ENCODE peak calls at places on chromosomes 16 and 17, in seven cellular contexts. Q, M, A, D, T, J and W are unnamed samples.

GRCh38 chr17:62782730-62783260 is 25.3 kb downstream of the MARCHF10 start:
- DNase-seq in J (no peak), D (no peak), A (no peak), M (no peak), T (no peak), Q (no peak), W (no peak)

GRCh38 chr17:5248821-5249479 is 14.3 kb upstream of the SCIMP start:
- DNase-seq in J (no peak), T (no peak), D (no peak), A (no peak), M (no peak), Q (no peak), W (no peak)

GRCh38 chr17:35969558-35970442 is 11.5 kb downstream of the CCL16 start:
- DNase-seq in Q (peak), M (peak), D (no peak), J (peak), A (peak), T (peak), W (peak)

GRCh38 chr17:46264456-46265198 is 30.3 kb upstream of the LRRC37A start:
- DNase-seq in D (peak), T (no peak), M (no peak), A (peak), Q (no peak), J (peak), W (no peak)

GRCh38 chr16:65394306-65394705 is 272.4 kb upstream of the CDH11 start:
- DNase-seq in A (no peak), D (no peak), Q (no peak), T (no peak), M (no peak), J (no peak), W (no peak)

GRCh38 chr16:66447491-66447890 is 20.4 kb downstream of the BEAN1 start:
- DNase-seq in D (no peak), Q (no peak), A (no peak), T (no peak), M (no peak), J (no peak), W (no peak)

GRCh38 chr16:81778861-81779539 is at the start of gene PLCG2:
- DNase-seq in Q (peak), T (no peak), M (peak), A (peak), D (peak), J (peak), W (peak)

GRCh38 chr17:62696726-62697490 is 69.4 kb downstream of the MRC2 start:
- DNase-seq in D (no peak), J (no peak), Q (no peak), T (no peak), M (no peak), A (no peak), W (no peak)

GRCh38 chr16:87170310-87170709 is 146.9 kb downstream of the C16orf95 start:
- DNase-seq in M (no peak), Q (no peak), J (no peak), A (no peak), T (no peak), D (no peak), W (no peak)

GRCh38 chr17:60224064-60224463 is 74.3 kb downstream of the CA4 start:
- DNase-seq in Q (no peak), M (no peak), T (no peak), A (no peak), D (no peak), J (no peak), W (no peak)

GRCh38 chr17:48262982-48263586 is 155.5 kb downstream of the SNX11 start:
- DNase-seq in T (no peak), J (peak), A (peak), Q (no peak), M (no peak), D (no peak), W (no peak)

GRCh38 chr16:82264781-82265180 is 94.8 kb upstream of the MPHOSPH6 start:
- DNase-seq in D (no peak), T (no peak), M (no peak), A (no peak), Q (no peak), J (no peak), W (no peak)

GRCh38 chr17:51819341-51819740 is 339.2 kb downstream of the CA10 start:
- DNase-seq in A (no peak), J (no peak), Q (no peak), M (no peak), T (no peak), D (no peak), W (no peak)

GRCh38 chr16:5502467-5502869 is 404.9 kb upstream of the EEF2KMT start:
- DNase-seq in M (no peak), A (peak), Q (no peak), D (no peak), J (no peak), T (no peak), W (no peak)

GRCh38 chr17:58284613-58285421 is 4.1 kb upstream of the MPO start:
- DNase-seq in M (no peak), T (peak), D (no peak), Q (no peak), A (no peak), J (no peak), W (no peak)

GRCh38 chr17:76446449-76447231 is 6.3 kb downstream of the UBE2O start:
- DNase-seq in J (peak), Q (no peak), M (no peak), D (no peak), A (peak), T (peak), W (no peak)

GRCh38 chr16:21302898-21303528 is 24.9 kb upstream of the CRYM start:
- DNase-seq in D (no peak), M (no peak), A (peak), Q (no peak), T (no peak), J (peak), W (no peak)

GRCh38 chr17:77473615-77474226 is 333.0 kb downstream of the SEC14L1 start:
- DNase-seq in M (no peak), Q (no peak), D (no peak), J (no peak), T (no peak), A (no peak), W (no peak)

GRCh38 chr17:65794572-65794971 is 233.1 kb upstream of the AXIN2 start:
- DNase-seq in M (no peak), D (no peak), J (peak), Q (no peak), A (peak), T (no peak), W (no peak)

GRCh38 chr16:27476240-27476639 is 73.5 kb downstream of the GTF3C1 start:
- DNase-seq in Q (no peak), M (no peak), J (no peak), A (no peak), T (no peak), D (no peak), W (no peak)

GRCh38 chr16:30923554-30924085 is at the start of gene FBXL19:
- DNase-seq in J (no peak), T (no peak), D (peak), Q (no peak), M (peak), A (no peak), W (no peak)

GRCh38 chr17:8126306-8127066 is 2.6 kb upstream of the HES7 start:
- DNase-seq in D (peak), Q (peak), J (peak), T (peak), M (peak), A (peak), W (peak)

GRCh38 chr17:7479389-7480192 is at the start of gene ZBTB4:
- DNase-seq in M (peak), T (no peak), D (peak), J (peak), Q (peak), A (peak), W (no peak)

GRCh38 chr17:78826426-78826825 is 14.2 kb downstream of the USP36 start:
- DNase-seq in T (no peak), A (no peak), M (no peak), J (peak), Q (no peak), D (no peak), W (no peak)

GRCh38 chr17:56297142-56297541 is 143.9 kb downstream of the ANKFN1 start:
- DNase-seq in Q (no peak), A (no peak), T (no peak), D (no peak), M (no peak), J (no peak), W (no peak)

GRCh38 chr17:32460054-32460453 is 15.7 kb downstream of the PSMD11 start:
- DNase-seq in M (no peak), A (no peak), J (no peak), D (no peak), Q (no peak), T (no peak), W (no peak)

GRCh38 chr17:145671-146541 is 8.5 kb downstream of the SCGB1C2 start:
- DNase-seq in J (no peak), T (peak), Q (peak), D (peak), M (peak), A (no peak), W (no peak)

GRCh38 chr17:73826181-73826871 is 182.1 kb upstream of the SDK2 start:
- DNase-seq in D (no peak), M (no peak), J (no peak), Q (no peak), A (no peak), T (no peak), W (no peak)
- TF ChIP-seq CTCF in D (no peak), M (no peak), J (no peak), Q (no peak), A (no peak), T (no peak), W (no peak)

GRCh38 chr16:56916571-56917403 is 15.2 kb upstream of the HERPUD1 start:
- DNase-seq in A (no peak), J (no peak), T (no peak), Q (peak), D (no peak), M (no peak), W (no peak)
- H3K4me3 ChIP-seq in A (no peak), J (no peak), T (no peak), Q (no peak), D (no peak), M (no peak), W (no peak)

GRCh38 chr17:43411369-43411677 is 12.5 kb downstream of the ARL4D start:
- DNase-seq in J (no peak), A (no peak), M (no peak), D (no peak), T (no peak), Q (no peak), W (no peak)
- TF ChIP-seq CTCF in J (no peak), A (no peak), M (no peak), D (no peak), T (no peak), Q (no peak), W (no peak)

GRCh38 chr17:79872762-79873161 is 33.5 kb upstream of the CBX4 start:
- DNase-seq in J (no peak), A (no peak), Q (no peak), M (no peak), D (no peak), T (no peak), W (no peak)

GRCh38 chr17:79873583-79873982 is 34.3 kb upstream of the CBX4 start:
- DNase-seq in A (no peak), Q (no peak), D (no peak), J (no peak), T (no peak), M (no peak), W (no peak)

GRCh38 chr17:79871131-79871530 is 31.9 kb upstream of the CBX4 start:
- DNase-seq in J (no peak), M (no peak), A (no peak), Q (no peak), T (no peak), D (no peak), W (no peak)

GRCh38 chr17:79866791-79867190 is 27.6 kb upstream of the CBX4 start:
- DNase-seq in A (no peak), D (no peak), T (no peak), J (no peak), M (no peak), Q (no peak), W (no peak)

GRCh38 chr17:79870540-79870939 is 31.3 kb upstream of the CBX4 start:
- DNase-seq in Q (no peak), D (no peak), J (no peak), T (no peak), A (no peak), M (no peak), W (no peak)
- H3K4me3 ChIP-seq in Q (no peak), D (no peak), J (no peak), T (no peak), A (no peak), M (no peak), W (no peak)

GRCh38 chr17:1647802-1648581 is 1.7 kb downstream of the RILP start:
- DNase-seq in M (peak), J (peak), Q (peak), T (peak), A (peak), D (peak), W (no peak)
- TF ChIP-seq CTCF in M (no peak), J (no peak), Q (no peak), T (no peak), A (no peak), D (no peak), W (peak)